ENCODE peak calls at places on chromosomes 7 and 10, in seven cellular contexts. T is sigmoid colon, O is heart left ventricle, K is stomach, D is transverse colon, E is right lobe of liver, W is HCT116. Z is an unnamed sample. For H3K36me3, the result is how much of the 10 kb centered on the place peaks cover.

GRCh38 chr7:147406521-147407115 is 1183.9 kb upstream of the C7orf33 start:
- DNase-seq in T (no peak), O (no peak), D (no peak), K (no peak), E (no peak), W (no peak), Z (no peak)

GRCh38 chr10:67550838-67551402 is 145.1 kb downstream of the CTNNA3 start:
- DNase-seq in K (no peak), D (no peak), E (no peak), T (no peak), W (no peak), O (no peak), Z (no peak)

GRCh38 chr10:50325449-50326188 is 74.3 kb upstream of the ASAH2 start:
- DNase-seq in O (peak), D (peak), E (no peak), W (peak), T (peak), K (peak), Z (peak)

GRCh38 chr7:35831208-35831607 is 30.4 kb downstream of the SEPTIN7 start:
- DNase-seq in W (no peak), O (no peak), D (no peak), K (no peak), T (no peak), E (no peak), Z (no peak)

GRCh38 chr7:18927134-18927533 is 190.3 kb downstream of the TWIST1 start:
- DNase-seq in K (no peak), E (no peak), D (no peak), W (no peak), T (no peak), O (no peak), Z (no peak)

GRCh38 chr7:75699993-75700392 is 38.7 kb downstream of the HIP1 start:
- DNase-seq in K (no peak), O (no peak), T (no peak), E (no peak), D (no peak), W (no peak), Z (no peak)

GRCh38 chr10:22253578-22253882 is 35.7 kb upstream of the EBLN1 start:
- DNase-seq in K (no peak), D (peak), E (no peak), W (no peak), T (no peak), O (peak), Z (peak)

GRCh38 chr10:25142465-25142864 is 32.3 kb upstream of the GPR158 start:
- DNase-seq in K (no peak), O (no peak), T (no peak), W (no peak), E (no peak), D (no peak), Z (no peak)

GRCh38 chr10:89644691-89644966 is 413 bp downstream of the PANK1 start:
- DNase-seq in W (no peak), T (no peak), K (no peak), D (no peak), O (no peak), E (no peak), Z (peak)

GRCh38 chr7:28192786-28193581 is 12.4 kb upstream of the JAZF1 start:
- DNase-seq in W (no peak), O (no peak), T (no peak), K (no peak), D (no peak), E (no peak), Z (no peak)

GRCh38 chr7:55965805-55966421 is 1.5 kb downstream of the NIPSNAP2 start:
- DNase-seq in D (no peak), K (no peak), O (peak), T (no peak), E (peak), W (no peak), Z (peak)

GRCh38 chr7:55963584-55964168 is 709 bp upstream of the NIPSNAP2 start:
- DNase-seq in K (no peak), O (no peak), E (peak), W (no peak), T (no peak), D (no peak), Z (no peak)

GRCh38 chr7:55966851-55967250 is 2.5 kb downstream of the NIPSNAP2 start:
- DNase-seq in O (no peak), K (no peak), E (no peak), T (no peak), D (no peak), W (no peak), Z (no peak)

GRCh38 chr7:55964261-55964801 is at the start of gene NIPSNAP2:
- DNase-seq in O (peak), T (peak), D (peak), E (no peak), K (peak), W (peak), Z (peak)

GRCh38 chr7:55964802-55965470 is 551 bp downstream of the NIPSNAP2 start:
- DNase-seq in K (peak), T (peak), O (peak), W (peak), D (peak), E (peak), Z (peak)
- TF ChIP-seq POLR2A in K (no peak), T (no peak), O (peak), W (no peak), D (peak), E (peak), Z (no peak)

GRCh38 chr7:102304668-102305067 is 18.0 kb downstream of the SH2B2 start:
- DNase-seq in O (no peak), D (no peak), K (no peak), E (no peak), T (no peak), W (no peak), Z (no peak)

GRCh38 chr7:102302025-102302424 is 15.4 kb downstream of the SH2B2 start:
- DNase-seq in D (no peak), W (no peak), T (no peak), O (no peak), E (no peak), K (no peak), Z (peak)

GRCh38 chr7:102303669-102304422 is 17.2 kb downstream of the SH2B2 start:
- DNase-seq in O (no peak), E (no peak), K (no peak), W (no peak), T (no peak), D (no peak), Z (no peak)

GRCh38 chr7:102297487-102298218 is 11.0 kb downstream of the SH2B2 start:
- DNase-seq in W (no peak), T (no peak), K (no peak), D (no peak), O (no peak), E (no peak), Z (no peak)

DNA sequence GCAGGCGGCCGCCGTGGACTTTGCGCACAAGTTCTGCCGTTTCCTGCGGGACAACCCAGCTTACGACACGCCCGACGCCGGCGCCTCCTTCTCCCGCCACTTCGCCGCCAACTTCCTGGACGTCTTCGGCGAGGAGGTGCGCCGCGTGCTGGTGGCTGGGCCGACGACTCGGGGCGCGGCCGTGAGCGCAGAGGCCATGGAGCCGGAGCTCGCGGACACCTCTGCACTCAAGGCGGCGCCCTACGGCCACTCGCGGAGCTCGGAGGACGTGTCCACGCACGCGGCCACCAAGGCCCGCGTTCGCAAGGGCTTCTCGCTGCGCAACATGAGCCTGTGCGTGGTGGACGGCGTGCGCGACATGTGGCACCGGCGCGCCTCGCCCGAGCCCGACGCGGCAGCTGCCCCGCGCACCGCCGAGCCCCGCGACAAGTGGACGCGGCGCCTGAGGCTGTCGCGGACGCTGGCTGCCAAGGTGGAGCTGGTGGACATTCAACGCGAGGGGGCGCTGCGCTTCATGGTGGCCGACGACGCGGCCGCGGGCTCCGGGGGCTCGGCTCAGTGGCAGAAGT is 14.1 kb downstream of the SH2B2 start:
- DNase-seq in K (no peak), O (no peak), D (no peak), T (no peak), E (no peak), W (no peak), Z (peak)
- TF ChIP-seq CTCF in K (no peak), O (peak), D (no peak), T (no peak), E (no peak), W (no peak), Z (peak)

GRCh38 chr7:130129099-130129498 is 58.8 kb downstream of the KLHDC10 start:
- DNase-seq in O (no peak), W (no peak), D (no peak), K (no peak), T (no peak), E (no peak), Z (no peak)
- H3K36me3 ChIP-seq in O (under half), W (under half), D (half or more), K (half or more), T (under half), E (under half), Z (under half)

DNA sequence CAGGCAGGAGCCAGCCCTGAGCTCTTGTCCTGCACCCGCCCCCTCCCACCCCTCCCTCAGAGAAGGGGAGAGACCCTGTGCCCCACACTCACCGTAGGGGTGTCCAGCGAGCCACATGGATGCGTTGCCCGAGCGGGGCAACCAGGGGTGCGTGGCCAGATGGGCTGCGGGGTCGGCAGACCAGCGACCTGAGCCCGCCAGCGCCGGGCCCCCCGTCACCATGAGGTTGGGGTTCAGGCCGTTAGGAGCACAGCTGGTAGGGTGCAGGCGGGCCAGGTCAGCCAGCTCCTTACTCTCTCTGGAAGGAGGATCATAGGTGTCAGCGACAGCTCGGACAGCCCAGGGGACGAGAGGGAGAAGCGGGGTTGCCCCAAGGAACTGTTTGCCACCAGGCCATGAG is 46.4 kb downstream of the TNRC18 start:
- DNase-seq in T (no peak), K (no peak), D (no peak), E (no peak), O (no peak), W (no peak), Z (no peak)
- TF ChIP-seq POLR2A in T (no peak), K (no peak), D (no peak), E (no peak), O (no peak), W (no peak), Z (no peak)

GRCh38 chr7:142188159-142188558 is 69.7 kb downstream of the PRSS58 start:
- DNase-seq in E (no peak), O (no peak), K (no peak), D (no peak), W (no peak), T (no peak), Z (no peak)

GRCh38 chr7:142185069-142185468 is 72.8 kb downstream of the PRSS58 start:
- DNase-seq in K (no peak), W (no peak), T (no peak), D (no peak), E (no peak), O (no peak), Z (no peak)

GRCh38 chr7:142194201-142194600 is 63.7 kb downstream of the PRSS58 start:
- DNase-seq in E (no peak), D (no peak), O (no peak), T (no peak), K (no peak), W (no peak), Z (no peak)

GRCh38 chr7:142188846-142189245 is 69.0 kb downstream of the PRSS58 start:
- DNase-seq in D (no peak), K (no peak), O (no peak), E (no peak), T (no peak), W (peak), Z (no peak)
- TF ChIP-seq CTCF in D (peak), K (no peak), O (no peak), E (peak), T (no peak), W (peak), Z (no peak)

DNA sequence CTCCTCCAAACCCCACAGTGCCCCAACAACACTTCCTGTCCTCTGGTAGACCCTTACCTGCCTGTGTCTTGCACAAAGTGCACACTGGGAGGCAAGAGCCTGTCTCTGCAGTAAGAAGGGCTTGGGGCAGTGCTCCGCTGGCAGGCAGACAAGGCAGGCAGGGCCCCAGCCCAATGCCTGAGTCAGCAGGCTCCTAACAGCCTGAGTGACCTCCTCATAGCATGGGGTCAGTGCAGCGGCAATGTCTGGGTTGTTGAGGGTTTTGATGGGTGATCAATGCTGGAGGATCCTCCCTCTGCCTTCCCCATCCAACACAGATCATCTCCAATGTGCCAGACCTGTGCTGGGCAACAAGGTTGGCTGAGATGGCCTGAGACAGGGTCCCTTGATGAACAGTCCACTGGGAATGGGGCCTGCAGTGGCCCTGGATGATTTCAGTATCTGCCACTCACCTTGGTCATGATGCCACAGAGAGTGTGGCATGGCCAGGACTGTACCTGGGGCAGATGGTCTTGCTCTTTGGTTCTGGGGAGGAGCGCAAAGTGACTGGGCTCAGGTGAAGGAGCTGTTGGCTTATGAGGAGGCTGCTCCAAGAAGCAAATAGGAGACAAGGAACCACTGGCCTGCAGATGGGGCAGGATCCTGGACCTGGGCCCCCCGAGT is 55.6 kb upstream of the CAMK2B start:
- DNase-seq in D (no peak), T (no peak), W (no peak), K (peak), O (peak), E (peak), Z (no peak)
- H3K36me3 ChIP-seq in D (under half), T (under half), W (under half), K (half or more), O (under half), E (under half), Z (under half)

DNA sequence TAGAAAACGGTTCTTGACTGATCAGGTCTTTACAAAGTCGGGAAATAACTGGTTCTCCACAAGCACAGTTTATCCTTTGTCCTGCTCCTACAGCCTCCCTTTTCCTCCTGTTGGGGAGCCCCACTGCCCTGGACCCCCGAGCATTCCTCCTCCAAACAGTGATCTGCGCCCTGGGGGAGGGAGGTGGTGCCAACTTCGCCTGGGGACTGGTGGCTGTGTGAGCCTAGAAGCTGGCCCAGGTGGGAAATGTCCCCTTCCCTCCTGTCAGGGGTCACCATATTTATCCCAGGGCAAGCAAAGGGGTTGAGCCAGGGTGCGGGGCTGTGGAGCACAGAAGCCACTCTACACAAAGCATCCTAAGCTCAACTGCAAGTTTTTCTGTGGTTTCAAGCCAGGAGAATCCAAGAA is 5.2 kb downstream of the HMX3 start:
- DNase-seq in W (no peak), T (peak), D (no peak), O (no peak), E (no peak), K (no peak), Z (no peak)
- TF ChIP-seq POLR2A in W (no peak), T (no peak), D (no peak), O (no peak), E (no peak), K (no peak), Z (no peak)